ENCODE peak calls at places on chromosomes 4 and X, in seven cellular contexts. O is IMR-90, V is mesenchymal stem cell, I is mesendoderm, W is trophoblast cell, J is H1, R is H9. B is an unnamed sample.
A peak's percentile ranks its signal among the peaks of the same experiment; 100 is the strongest.

GRCh38 chrX:100584636-100585035 is at the start of gene TNMD:
- DNase-seq in I (no peak), R (no peak), W (no peak), V (no peak), J (no peak), O (no peak), B (no peak)

GRCh38 chr4:19850909-19851308 is 400.8 kb upstream of the SLIT2 start:
- DNase-seq in J (no peak), V (peak; percentile 59), W (no peak), I (peak; percentile 46), O (peak; percentile 93), R (no peak), B (no peak)

GRCh38 chr4:141802324-141802723 is 165.9 kb downstream of the IL15 start:
- DNase-seq in J (no peak), V (no peak), R (no peak), W (no peak), I (no peak), O (peak; percentile 82), B (no peak)

GRCh38 chr4:147842573-147842972 is 110.7 kb downstream of the ARHGAP10 start:
- DNase-seq in O (peak; percentile 79), I (no peak), R (no peak), V (no peak), J (no peak), W (no peak), B (no peak)

GRCh38 chr4:151824647-151825046 is 63.8 kb upstream of the GATB start:
- DNase-seq in R (no peak), I (no peak), J (no peak), V (no peak), O (no peak), W (no peak), B (no peak)

GRCh38 chr4:57110635-57111546 is 706 bp upstream of the IGFBP7 start:
- DNase-seq in O (peak; percentile 68), I (peak; percentile 76), W (no peak), R (peak; percentile 67), V (peak; percentile 88), J (peak; percentile 56), B (peak; percentile 62)

GRCh38 chr4:77172336-77172735 is 15.3 kb downstream of the CCNG2 start:
- DNase-seq in R (no peak), W (no peak), J (no peak), V (peak; percentile 90), O (peak; percentile 95), I (no peak), B (no peak)

GRCh38 chr4:25113915-25114904 is 46.0 kb downstream of the SEPSECS start:
- DNase-seq in J (no peak), W (no peak), I (no peak), O (peak; percentile 71), R (no peak), V (peak; percentile 50), B (no peak)

GRCh38 chr4:48944659-48945290 is 38.2 kb upstream of the OCIAD2 start:
- DNase-seq in J (peak; percentile 75), R (peak; percentile 71), O (no peak), W (no peak), V (no peak), I (peak; percentile 61), B (no peak)

GRCh38 chr4:182010876-182011275 is 232.3 kb upstream of the TENM3 start:
- DNase-seq in R (no peak), O (peak; percentile 68), V (no peak), I (no peak), J (no peak), W (no peak), B (no peak)

GRCh38 chrX:131572372-131573014 is 28.6 kb downstream of the OR13H1 start:
- DNase-seq in I (no peak), O (no peak), W (no peak), R (no peak), V (peak; percentile 16), J (no peak), B (no peak)

GRCh38 chrX:84216406-84216805 is 28.4 kb upstream of the RPS6KA6 start:
- DNase-seq in J (no peak), R (no peak), V (no peak), O (no peak), I (no peak), W (no peak), B (no peak)

GRCh38 chr4:105710678-105711077 is 2.1 kb downstream of the GSTCD start:
- DNase-seq in R (no peak), O (no peak), I (peak; percentile 61), V (no peak), W (peak; percentile 14), J (no peak), B (no peak)

GRCh38 chr4:1364748-1365147 is 17.7 kb downstream of the UVSSA start:
- DNase-seq in V (no peak), R (no peak), I (no peak), W (no peak), O (no peak), J (no peak), B (no peak)

GRCh38 chr4:117137143-117137542 is 51.8 kb upstream of the TRAM1L1 start:
- DNase-seq in W (peak; percentile 53), O (peak; percentile 97), J (no peak), I (no peak), V (peak; percentile 94), R (no peak), B (no peak)

GRCh38 chr4:78166582-78166981 is 109.5 kb downstream of the FRAS1 start:
- DNase-seq in R (no peak), O (no peak), V (no peak), W (no peak), I (no peak), J (no peak), B (no peak)

GRCh38 chr4:78426972-78427371 is 124.6 kb upstream of the ANXA3 start:
- DNase-seq in W (no peak), O (no peak), R (no peak), I (no peak), V (no peak), J (no peak), B (no peak)

GRCh38 chrX:129360175-129360574 is 163.1 kb downstream of the SMARCA1 start:
- DNase-seq in O (peak; percentile 40), V (peak; percentile 48), I (peak; percentile 63), W (peak; percentile 8), R (peak; percentile 52), J (peak; percentile 62), B (peak; percentile 15)

GRCh38 chr4:109462802-109463201 is 29.2 kb downstream of the SEC24B start:
- DNase-seq in W (no peak), I (no peak), J (no peak), R (no peak), O (no peak), V (no peak), B (no peak)

GRCh38 chr4:112767386-112767785 is 130.4 kb downstream of the LARP7 start:
- DNase-seq in J (peak; percentile 23), W (no peak), R (no peak), V (no peak), I (no peak), O (no peak), B (no peak)

GRCh38 chrX:10529344-10529743 is 91.0 kb downstream of the MID1 start:
- DNase-seq in J (no peak), R (no peak), V (peak; percentile 18), W (no peak), O (peak; percentile 60), I (no peak), B (no peak)

GRCh38 chrX:122565952-122566351 is 618.1 kb upstream of the GRIA3 start:
- DNase-seq in O (peak; percentile 90), R (no peak), W (peak; percentile 49), J (no peak), I (peak; percentile 26), V (peak; percentile 89), B (no peak)

GRCh38 chr4:84024405-84024804 is 474.7 kb downstream of the NKX6-1 start:
- DNase-seq in V (no peak), O (no peak), J (no peak), W (no peak), I (peak; percentile 52), R (no peak), B (no peak)
- H2BK5ac ChIP-seq in V (no peak overlapping the region), O (no peak overlapping the region), J (no peak overlapping the region), W (no peak overlapping the region), I (no peak overlapping the region), R (no peak overlapping the region), B (no peak overlapping the region)

GRCh38 chr4:72365981-72366380 is 203.0 kb downstream of the ADAMTS3 start:
- DNase-seq in V (no peak), W (no peak), I (no peak), R (no peak), J (no peak), O (no peak), B (no peak)

GRCh38 chr4:72365016-72365415 is 204.0 kb downstream of the ADAMTS3 start:
- DNase-seq in J (no peak), O (no peak), V (no peak), R (no peak), I (no peak), W (peak; percentile 43), B (no peak)

GRCh38 chr4:72366601-72367000 is 202.4 kb downstream of the ADAMTS3 start:
- DNase-seq in O (no peak), I (no peak), V (no peak), R (no peak), W (no peak), J (no peak), B (no peak)
- H3K27ac ChIP-seq in O (no peak overlapping the region), I (no peak overlapping the region), V (no peak overlapping the region), R (no peak overlapping the region), W (no peak overlapping the region), J (no peak overlapping the region), B (no peak overlapping the region)

DNA sequence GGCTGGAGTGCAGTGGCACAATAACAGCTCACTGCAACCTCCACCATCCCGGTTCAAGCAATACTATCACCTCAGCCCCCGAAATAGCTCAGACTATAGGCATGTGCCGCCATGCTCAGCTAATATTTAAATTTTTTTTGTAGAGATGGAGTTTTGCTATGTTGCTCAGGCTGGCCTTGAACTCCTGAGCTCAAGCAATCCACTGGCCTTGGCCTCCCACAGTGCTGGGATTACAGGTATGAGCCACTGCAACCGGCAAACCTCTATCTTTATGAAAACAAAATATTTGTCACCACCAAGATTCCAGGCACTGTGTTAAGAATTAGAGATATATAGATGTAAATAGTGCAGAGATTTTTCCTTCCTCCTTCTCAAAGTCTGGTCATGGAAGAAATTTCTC is 232.5 kb downstream of the ANKRD50 start:
- DNase-seq in J (no peak), V (no peak), W (no peak), R (no peak), I (no peak), O (no peak), B (no peak)
- H2BK5ac ChIP-seq in J (no peak overlapping the region), V (no peak overlapping the region), W (no peak overlapping the region), R (no peak overlapping the region), I (no peak overlapping the region), O (no peak overlapping the region), B (no peak overlapping the region)

GRCh38 chr4:173642509-173642908 is 112.5 kb upstream of the HAND2 start:
- DNase-seq in W (no peak), R (no peak), J (no peak), V (no peak), I (peak; percentile 10), O (no peak), B (no peak)
- H3K27ac ChIP-seq in W (no peak overlapping the region), R (no peak overlapping the region), J (no peak overlapping the region), V (no peak overlapping the region), I (no peak overlapping the region), O (no peak overlapping the region), B (no peak overlapping the region)

DNA sequence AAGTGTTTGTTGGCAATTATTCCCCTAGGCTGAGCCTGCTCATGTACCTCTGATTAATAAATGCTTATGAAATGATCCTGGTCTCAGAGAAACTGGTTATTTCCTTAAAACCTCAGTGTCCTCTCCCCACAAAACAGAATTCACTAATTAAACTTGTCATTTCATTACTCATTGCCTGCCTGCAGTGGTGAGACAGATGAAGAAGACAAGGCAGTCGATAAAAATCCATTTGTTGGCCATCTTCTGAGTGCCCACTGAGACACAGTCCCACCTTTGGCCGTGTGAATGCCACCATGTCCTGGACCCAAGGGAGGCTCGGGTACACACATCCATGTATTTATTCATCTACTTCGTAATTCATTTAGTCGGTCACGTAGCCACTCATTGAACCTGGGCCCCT is 3.4 kb downstream of the S100P start:
- DNase-seq in W (no peak), O (no peak), V (no peak), J (no peak), R (no peak), I (no peak), B (no peak)
- H2BK5ac ChIP-seq in W (no peak overlapping the region), O (no peak overlapping the region), V (no peak overlapping the region), J (no peak overlapping the region), R (no peak overlapping the region), I (no peak overlapping the region), B (no peak overlapping the region)